ENCODE peak calls at places on chromosomes 2 and 18, in seven cellular contexts. D, C, I, J, L, T and A are unnamed samples.

GRCh38 chr2:197052371-197052770 is 125.9 kb upstream of the PGAP1 start:
- DNase-seq in D (no peak), C (no peak), I (no peak), J (no peak), L (no peak), T (no peak), A (no peak)

GRCh38 chr2:237039301-237039906 is 46.3 kb upstream of the COPS8 start:
- DNase-seq in D (no peak), C (no peak), I (no peak), J (no peak), L (no peak), T (no peak), A (no peak)

GRCh38 chr2:11613297-11613696 is 56.7 kb downstream of the NTSR2 start:
- DNase-seq in D (no peak), C (no peak), I (no peak), J (no peak), L (no peak), T (no peak), A (no peak)

GRCh38 chr18:47448956-47449355 is 197.5 kb upstream of the SKOR2 start:
- DNase-seq in D (no peak), C (no peak), I (no peak), J (no peak), L (no peak), T (no peak), A (no peak)

GRCh38 chr18:11500153-11501122 is 109.0 kb upstream of the SLC35G4 start:
- DNase-seq in D (peak), C (no peak), I (no peak), J (no peak), L (no peak), T (no peak), A (peak)

GRCh38 chr2:64749446-64749845 is 95.7 kb upstream of the SERTAD2 start:
- DNase-seq in D (peak), C (no peak), I (no peak), J (no peak), L (no peak), T (no peak), A (no peak)

GRCh38 chr2:231615058-231615671 is 22.5 kb downstream of the TEX44 start:
- DNase-seq in D (no peak), C (no peak), I (no peak), J (no peak), L (no peak), T (no peak), A (peak)

GRCh38 chr18:183769-184168 is 25.4 kb downstream of the USP14 start:
- DNase-seq in D (peak), C (no peak), I (no peak), J (no peak), L (peak), T (no peak), A (peak)

GRCh38 chr2:32832821-32833220 is 113.9 kb upstream of the LTBP1 start:
- DNase-seq in D (peak), C (no peak), I (no peak), J (no peak), L (no peak), T (no peak), A (no peak)

GRCh38 chr2:185187421-185187820 is 551.2 kb upstream of the FSIP2 start:
- DNase-seq in D (no peak), C (no peak), I (no peak), J (no peak), L (no peak), T (no peak), A (no peak)